ENCODE peak calls at places on chromosomes 4 and X, in five cellular contexts. U is right lobe of liver, L is transverse colon, S is GM12892, N is A549. C is an unnamed sample.

GRCh38 chrX:10617964-10618342 is 2.4 kb downstream of the MID1 start:
- DNase-seq in L (no peak), N (peak), S (no peak), U (no peak), C (no peak)

GRCh38 chrX:131841496-131842410 is 181.3 kb upstream of the STK26 start:
- DNase-seq in S (peak), L (peak), N (peak), U (no peak), C (peak)

GRCh38 chr4:19945501-19945900 is 306.2 kb upstream of the SLIT2 start:
- DNase-seq in N (no peak), S (no peak), L (no peak), U (no peak), C (no peak)

GRCh38 chrX:110156167-110156754 is 153.3 kb downstream of the TMEM164 start:
- DNase-seq in S (no peak), N (no peak), U (no peak), L (no peak), C (no peak)

GRCh38 chr4:182809417-182810102 is 107.6 kb downstream of the DCTD start:
- DNase-seq in N (no peak), S (no peak), U (no peak), L (no peak), C (no peak)

GRCh38 chr4:6942238-6942800 is 32.7 kb downstream of the TBC1D14 start:
- DNase-seq in U (no peak), L (no peak), S (no peak), N (peak), C (no peak)

GRCh38 chr4:154807042-154807630 is 26.1 kb downstream of the RBM46 start:
- DNase-seq in L (no peak), S (no peak), U (no peak), N (peak), C (no peak)

GRCh38 chrX:389021-389441 is 2.3 kb upstream of the PPP2R3B start:
- DNase-seq in N (no peak), S (no peak), L (no peak), U (no peak), C (no peak)

GRCh38 chr4:14441550-14441949 is 560.7 kb upstream of the CPEB2 start:
- DNase-seq in N (no peak), L (no peak), S (no peak), U (no peak), C (no peak)

GRCh38 chrX:130523460-130524394 is 121.9 kb downstream of the RBMX2 start:
- DNase-seq in S (no peak), L (peak), N (no peak), U (no peak), C (peak)

GRCh38 chr4:183349673-183350072 is 27.4 kb upstream of the CLDN24 start:
- DNase-seq in S (no peak), L (no peak), N (no peak), U (no peak), C (no peak)

GRCh38 chr4:158046345-158046744 is 126.5 kb downstream of the GASK1B start:
- DNase-seq in S (no peak), U (no peak), L (no peak), N (no peak), C (no peak)

GRCh38 chrX:150693782-150694574 is 782 bp downstream of the MTMR1 start:
- DNase-seq in N (peak), S (peak), U (peak), L (peak), C (peak)

GRCh38 chrX:154381271-154381670 is 2.2 kb downstream of the EMD start:
- DNase-seq in U (no peak), S (no peak), L (no peak), N (no peak), C (no peak)

GRCh38 chr4:174828845-174829701 is at the start of gene GLRA3:
- DNase-seq in S (no peak), U (no peak), N (peak), L (peak), C (peak)

GRCh38 chr4:17599826-17600225 is 14.6 kb upstream of the MED28 start:
- DNase-seq in U (no peak), L (no peak), N (no peak), S (no peak), C (no peak)

GRCh38 chrX:96835660-96836289 is 47.9 kb upstream of the RPA4 start:
- DNase-seq in N (no peak), U (no peak), L (no peak), S (no peak), C (no peak)

GRCh38 chr4:125739760-125740159 is 425.0 kb downstream of the FAT4 start:
- DNase-seq in U (no peak), N (no peak), L (no peak), S (no peak), C (peak)

GRCh38 chrX:135973025-135973547 is 702 bp downstream of the MMGT1 start:
- DNase-seq in U (no peak), S (no peak), L (peak), N (peak), C (no peak)

GRCh38 chrX:55489315-55490009 is at the start of gene USP51:
- DNase-seq in L (peak), S (peak), N (peak), U (peak), C (peak)

GRCh38 chr4:64417974-64418373 is 8.7 kb upstream of the TECRL start:
- DNase-seq in U (no peak), N (no peak), S (no peak), L (no peak), C (no peak)

GRCh38 chr4:39514888-39515401 is 12.3 kb downstream of the UGDH start:
- DNase-seq in S (no peak), L (peak), N (peak), U (peak), C (no peak)

GRCh38 chr4:176470671-176471070 is 150.9 kb downstream of the SPCS3 start:
- DNase-seq in L (no peak), U (no peak), N (no peak), S (no peak), C (no peak)

GRCh38 chr4:119317996-119318395 is 3.9 kb downstream of the FABP2 start:
- DNase-seq in U (no peak), L (no peak), S (no peak), N (no peak), C (no peak)

GRCh38 chr4:5376015-5376414 is 324.7 kb downstream of the STK32B start:
- DNase-seq in U (no peak), N (no peak), S (no peak), L (no peak), C (no peak)
- TF ChIP-seq POLR2A in U (no peak), N (no peak), S (no peak), L (no peak), C (no peak)

GRCh38 chrX:49249616-49250015 is 14.3 kb downstream of the CCDC22 start:
- DNase-seq in N (no peak), S (no peak), U (no peak), L (no peak), C (no peak)
- TF ChIP-seq POLR2A in N (no peak), S (no peak), U (no peak), L (no peak), C (no peak)

GRCh38 chr4:107931775-107932321 is 499 bp downstream of the CYP2U1 start:
- DNase-seq in L (no peak), S (no peak), U (peak), N (no peak), C (no peak)

GRCh38 chr4:107937040-107937439 is 5.7 kb downstream of the CYP2U1 start:
- DNase-seq in U (no peak), S (no peak), N (no peak), L (no peak), C (no peak)

GRCh38 chr4:107935246-107935645 is 3.9 kb downstream of the CYP2U1 start:
- DNase-seq in N (no peak), S (no peak), L (no peak), U (no peak), C (no peak)

GRCh38 chr4:107930821-107931774 is at the start of gene CYP2U1:
- DNase-seq in S (peak), N (peak), L (peak), U (peak), C (peak)
- TF ChIP-seq POLR2A in S (no peak), N (peak), L (peak), U (peak), C (peak)

DNA sequence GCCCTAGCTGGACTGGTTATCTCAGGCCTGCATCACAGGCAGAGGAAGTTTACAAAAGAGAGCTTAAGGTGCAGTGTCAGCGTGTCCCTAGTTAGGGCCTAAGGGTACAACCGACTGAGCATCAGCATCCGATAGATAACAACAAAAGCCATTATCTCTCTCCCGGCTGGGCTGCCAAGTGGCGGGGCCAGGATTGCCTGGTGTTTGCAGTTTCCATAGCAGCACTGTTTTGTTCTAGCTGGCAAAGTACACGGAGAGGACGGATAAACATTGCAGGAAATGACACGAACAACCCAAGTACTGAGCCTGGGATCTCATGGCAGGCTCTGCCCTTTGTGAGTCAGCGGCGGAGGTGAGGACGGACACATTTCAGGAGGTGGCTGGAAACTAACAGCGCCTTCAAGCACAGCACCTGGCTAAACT is 104.7 kb upstream of the NOCT start:
- DNase-seq in N (peak), U (peak), S (no peak), L (peak), C (peak)
- TF ChIP-seq POLR2A in N (no peak), U (no peak), S (no peak), L (peak), C (peak)

GRCh38 chrX:16472345-16472744 is 177.6 kb upstream of the S100G start:
- DNase-seq in L (no peak), U (no peak), S (no peak), N (no peak), C (no peak)
- TF ChIP-seq POLR2A in L (no peak), U (no peak), S (no peak), N (no peak), C (no peak)

DNA sequence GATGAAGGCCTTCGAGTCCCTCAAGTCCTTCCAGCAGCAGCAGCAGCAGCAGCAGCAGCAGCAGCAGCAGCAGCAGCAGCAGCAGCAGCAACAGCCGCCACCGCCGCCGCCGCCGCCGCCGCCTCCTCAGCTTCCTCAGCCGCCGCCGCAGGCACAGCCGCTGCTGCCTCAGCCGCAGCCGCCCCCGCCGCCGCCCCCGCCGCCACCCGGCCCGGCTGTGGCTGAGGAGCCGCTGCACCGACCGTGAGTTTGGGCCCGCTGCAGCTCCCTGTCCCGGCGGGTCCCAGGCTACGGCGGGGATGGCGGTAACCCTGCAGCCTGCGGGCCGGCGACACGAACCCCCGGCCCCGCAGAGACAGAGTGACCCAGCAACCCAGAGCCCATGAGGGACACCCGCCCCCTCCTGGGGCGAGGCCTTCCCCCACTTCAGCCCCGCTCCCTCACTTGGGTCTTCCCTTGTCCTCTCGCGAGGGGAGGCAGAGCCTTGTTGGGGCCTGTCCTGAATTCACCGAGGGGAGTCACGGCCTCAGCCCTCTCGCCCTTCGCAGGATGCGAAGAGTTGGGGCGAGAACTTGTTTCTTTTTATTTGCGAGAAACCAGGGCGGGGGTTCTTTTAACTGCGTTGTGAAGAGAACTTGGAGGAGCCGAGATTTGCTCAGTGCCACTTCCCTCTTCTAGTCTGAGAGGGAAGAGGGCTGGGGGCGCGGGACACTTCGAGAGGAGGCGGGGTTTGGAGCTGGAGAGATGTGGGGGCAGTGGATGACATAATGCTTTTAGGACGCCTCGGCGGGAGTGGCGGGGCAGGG is 568 bp downstream of the HTT start:
- DNase-seq in U (peak), L (peak), N (peak), S (no peak), C (peak)
- TF ChIP-seq POLR2A in U (peak), L (peak), N (no peak), S (peak), C (no peak)

DNA sequence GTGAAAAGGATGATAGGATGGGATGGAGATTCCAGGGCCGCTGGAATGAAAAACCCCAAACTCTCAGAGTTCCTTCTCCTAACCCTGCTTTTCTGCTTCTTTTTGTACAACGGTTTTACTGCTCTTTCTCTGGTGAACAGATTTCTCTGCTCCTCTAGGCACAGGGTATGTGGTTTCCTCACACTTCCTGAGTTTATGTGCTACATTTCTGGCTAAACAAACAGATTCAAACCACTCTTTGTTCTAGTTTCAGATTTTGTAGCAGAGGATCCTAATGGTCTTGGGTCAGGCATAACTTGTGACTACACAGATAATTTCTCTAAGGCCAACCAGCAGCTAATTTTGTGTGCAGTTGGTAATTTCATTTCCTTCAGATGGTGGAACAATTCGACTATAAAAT is 52.6 kb downstream of the OSTC start:
- DNase-seq in N (no peak), S (no peak), U (no peak), L (no peak), C (no peak)
- TF ChIP-seq POLR2A in N (no peak), S (no peak), U (no peak), L (no peak), C (no peak)